ENCODE peak calls at places on chromosomes 13 and 19, in seven cellular contexts. One of them, this sample, is unnamed.

GRCh38 chr13:23578411-23579071 is 8.3 kb downstream of the TNFRSF19 start:
- DNase-seq in T-helper 1 cell: peak
- DNase-seq in BJ: no peak
- DNase-seq in T-helper 9 cell: peak
- DNase-seq in NCI-H1105: peak
- DNase-seq in stimulated activated CD4-positive, alpha-beta T cell treated with anti-CD3 and anti-CD28 coated beads, Interleukin-1b, Interleukin-23, amount 100 ng/mL, for 1 hour: peak
- DNase-seq in body of pancreas: peak
- DNase-seq in this sample: peak

GRCh38 chr13:113918580-113918979 is 54.7 kb upstream of the GAS6 start:
- DNase-seq in T-helper 1 cell: no peak
- DNase-seq in BJ: no peak
- DNase-seq in T-helper 9 cell: no peak
- DNase-seq in NCI-H1105: no peak
- DNase-seq in stimulated activated CD4-positive, alpha-beta T cell treated with anti-CD3 and anti-CD28 coated beads, Interleukin-1b, Interleukin-23, amount 100 ng/mL, for 1 hour: no peak
- DNase-seq in body of pancreas: no peak
- DNase-seq in this sample: no peak

GRCh38 chr13:110216403-110217041 is 90.4 kb downstream of the COL4A1 start:
- DNase-seq in T-helper 1 cell: no peak
- DNase-seq in BJ: no peak
- DNase-seq in T-helper 9 cell: no peak
- DNase-seq in NCI-H1105: no peak
- DNase-seq in stimulated activated CD4-positive, alpha-beta T cell treated with anti-CD3 and anti-CD28 coated beads, Interleukin-1b, Interleukin-23, amount 100 ng/mL, for 1 hour: no peak
- DNase-seq in body of pancreas: no peak
- DNase-seq in this sample: peak

GRCh38 chr19:4414800-4415251 is 12.4 kb downstream of the CHAF1A start:
- DNase-seq in T-helper 1 cell: no peak
- DNase-seq in BJ: no peak
- DNase-seq in T-helper 9 cell: no peak
- DNase-seq in NCI-H1105: no peak
- DNase-seq in stimulated activated CD4-positive, alpha-beta T cell treated with anti-CD3 and anti-CD28 coated beads, Interleukin-1b, Interleukin-23, amount 100 ng/mL, for 1 hour: no peak
- DNase-seq in body of pancreas: no peak
- DNase-seq in this sample: peak

GRCh38 chr13:54198911-54199310 is 1170.3 kb downstream of the OLFM4 start:
- DNase-seq in T-helper 1 cell: no peak
- DNase-seq in BJ: no peak
- DNase-seq in T-helper 9 cell: no peak
- DNase-seq in NCI-H1105: no peak
- DNase-seq in stimulated activated CD4-positive, alpha-beta T cell treated with anti-CD3 and anti-CD28 coated beads, Interleukin-1b, Interleukin-23, amount 100 ng/mL, for 1 hour: no peak
- DNase-seq in body of pancreas: no peak
- DNase-seq in this sample: no peak

GRCh38 chr19:55705972-55706371 is 30.9 kb downstream of the EPN1 start:
- DNase-seq in T-helper 1 cell: no peak
- DNase-seq in BJ: no peak
- DNase-seq in T-helper 9 cell: no peak
- DNase-seq in NCI-H1105: no peak
- DNase-seq in stimulated activated CD4-positive, alpha-beta T cell treated with anti-CD3 and anti-CD28 coated beads, Interleukin-1b, Interleukin-23, amount 100 ng/mL, for 1 hour: no peak
- DNase-seq in body of pancreas: no peak
- DNase-seq in this sample: no peak

GRCh38 chr19:6572217-6572616 is 18.7 kb downstream of the CD70 start:
- DNase-seq in T-helper 1 cell: no peak
- DNase-seq in BJ: no peak
- DNase-seq in T-helper 9 cell: no peak
- DNase-seq in NCI-H1105: no peak
- DNase-seq in stimulated activated CD4-positive, alpha-beta T cell treated with anti-CD3 and anti-CD28 coated beads, Interleukin-1b, Interleukin-23, amount 100 ng/mL, for 1 hour: no peak
- DNase-seq in body of pancreas: no peak
- DNase-seq in this sample: no peak

GRCh38 chr19:46035546-46035945 is 5.3 kb downstream of the IGFL4 start:
- DNase-seq in T-helper 1 cell: no peak
- DNase-seq in BJ: no peak
- DNase-seq in T-helper 9 cell: no peak
- DNase-seq in NCI-H1105: no peak
- DNase-seq in stimulated activated CD4-positive, alpha-beta T cell treated with anti-CD3 and anti-CD28 coated beads, Interleukin-1b, Interleukin-23, amount 100 ng/mL, for 1 hour: no peak
- DNase-seq in body of pancreas: no peak
- DNase-seq in this sample: no peak

GRCh38 chr19:16076958-16077611 is 790 bp downstream of the TPM4 start:
- DNase-seq in T-helper 1 cell: no peak
- DNase-seq in BJ: no peak
- DNase-seq in T-helper 9 cell: peak
- DNase-seq in NCI-H1105: peak
- DNase-seq in stimulated activated CD4-positive, alpha-beta T cell treated with anti-CD3 and anti-CD28 coated beads, Interleukin-1b, Interleukin-23, amount 100 ng/mL, for 1 hour: no peak
- DNase-seq in body of pancreas: peak
- DNase-seq in this sample: no peak

GRCh38 chr13:46015374-46015773 is 37.2 kb downstream of the ZC3H13 start:
- DNase-seq in T-helper 1 cell: no peak
- DNase-seq in BJ: peak
- DNase-seq in T-helper 9 cell: no peak
- DNase-seq in NCI-H1105: no peak
- DNase-seq in stimulated activated CD4-positive, alpha-beta T cell treated with anti-CD3 and anti-CD28 coated beads, Interleukin-1b, Interleukin-23, amount 100 ng/mL, for 1 hour: no peak
- DNase-seq in body of pancreas: no peak
- DNase-seq in this sample: peak

GRCh38 chr13:53460776-53461175 is 432.2 kb downstream of the OLFM4 start:
- DNase-seq in T-helper 1 cell: no peak
- DNase-seq in BJ: no peak
- DNase-seq in T-helper 9 cell: no peak
- DNase-seq in NCI-H1105: no peak
- DNase-seq in stimulated activated CD4-positive, alpha-beta T cell treated with anti-CD3 and anti-CD28 coated beads, Interleukin-1b, Interleukin-23, amount 100 ng/mL, for 1 hour: no peak
- DNase-seq in body of pancreas: no peak
- DNase-seq in this sample: no peak

GRCh38 chr13:48819376-48819775 is 156.3 kb upstream of the FNDC3A start:
- DNase-seq in T-helper 1 cell: no peak
- DNase-seq in BJ: peak
- DNase-seq in T-helper 9 cell: no peak
- DNase-seq in NCI-H1105: no peak
- DNase-seq in stimulated activated CD4-positive, alpha-beta T cell treated with anti-CD3 and anti-CD28 coated beads, Interleukin-1b, Interleukin-23, amount 100 ng/mL, for 1 hour: no peak
- DNase-seq in body of pancreas: no peak
- DNase-seq in this sample: no peak

GRCh38 chr13:75407473-75407872 is 74.5 kb downstream of the TBC1D4 start:
- DNase-seq in T-helper 1 cell: no peak
- DNase-seq in BJ: no peak
- DNase-seq in T-helper 9 cell: no peak
- DNase-seq in NCI-H1105: no peak
- DNase-seq in stimulated activated CD4-positive, alpha-beta T cell treated with anti-CD3 and anti-CD28 coated beads, Interleukin-1b, Interleukin-23, amount 100 ng/mL, for 1 hour: no peak
- DNase-seq in body of pancreas: peak
- DNase-seq in this sample: no peak

GRCh38 chr19:5123646-5124045 is 154.7 kb downstream of the KDM4B start:
- DNase-seq in T-helper 1 cell: no peak
- DNase-seq in BJ: no peak
- DNase-seq in T-helper 9 cell: no peak
- DNase-seq in NCI-H1105: no peak
- DNase-seq in stimulated activated CD4-positive, alpha-beta T cell treated with anti-CD3 and anti-CD28 coated beads, Interleukin-1b, Interleukin-23, amount 100 ng/mL, for 1 hour: no peak
- DNase-seq in body of pancreas: no peak
- DNase-seq in this sample: no peak

GRCh38 chr13:98171806-98172569 is 5.1 kb downstream of the RNF113B start:
- DNase-seq in T-helper 1 cell: no peak
- DNase-seq in BJ: no peak
- DNase-seq in T-helper 9 cell: no peak
- DNase-seq in NCI-H1105: no peak
- DNase-seq in stimulated activated CD4-positive, alpha-beta T cell treated with anti-CD3 and anti-CD28 coated beads, Interleukin-1b, Interleukin-23, amount 100 ng/mL, for 1 hour: no peak
- DNase-seq in body of pancreas: peak
- DNase-seq in this sample: peak

GRCh38 chr13:114282143-114282685 is 813 bp downstream of the UPF3A start:
- DNase-seq in T-helper 1 cell: peak
- DNase-seq in BJ: peak
- DNase-seq in T-helper 9 cell: peak
- DNase-seq in NCI-H1105: peak
- DNase-seq in stimulated activated CD4-positive, alpha-beta T cell treated with anti-CD3 and anti-CD28 coated beads, Interleukin-1b, Interleukin-23, amount 100 ng/mL, for 1 hour: no peak
- DNase-seq in body of pancreas: peak
- DNase-seq in this sample: no peak

GRCh38 chr19:58570770-58571574 is 2.2 kb downstream of the MZF1 start:
- DNase-seq in T-helper 1 cell: no peak
- DNase-seq in BJ: no peak
- DNase-seq in T-helper 9 cell: no peak
- DNase-seq in NCI-H1105: no peak
- DNase-seq in stimulated activated CD4-positive, alpha-beta T cell treated with anti-CD3 and anti-CD28 coated beads, Interleukin-1b, Interleukin-23, amount 100 ng/mL, for 1 hour: no peak
- DNase-seq in body of pancreas: peak
- DNase-seq in this sample: no peak

GRCh38 chr13:43428545-43429287 is 358.1 kb downstream of the ENOX1 start:
- DNase-seq in T-helper 1 cell: no peak
- DNase-seq in BJ: no peak
- DNase-seq in T-helper 9 cell: no peak
- DNase-seq in NCI-H1105: no peak
- DNase-seq in stimulated activated CD4-positive, alpha-beta T cell treated with anti-CD3 and anti-CD28 coated beads, Interleukin-1b, Interleukin-23, amount 100 ng/mL, for 1 hour: no peak
- DNase-seq in body of pancreas: no peak
- DNase-seq in this sample: no peak

GRCh38 chr13:42041684-42042035 is 6.8 kb upstream of the DGKH start:
- DNase-seq in T-helper 1 cell: no peak
- DNase-seq in BJ: no peak
- DNase-seq in T-helper 9 cell: no peak
- DNase-seq in NCI-H1105: peak
- DNase-seq in stimulated activated CD4-positive, alpha-beta T cell treated with anti-CD3 and anti-CD28 coated beads, Interleukin-1b, Interleukin-23, amount 100 ng/mL, for 1 hour: no peak
- DNase-seq in body of pancreas: peak
- DNase-seq in this sample: peak

GRCh38 chr19:10818306-10819123 is 17.5 kb downstream of the TMED1 start:
- DNase-seq in T-helper 1 cell: no peak
- DNase-seq in BJ: no peak
- DNase-seq in T-helper 9 cell: no peak
- DNase-seq in NCI-H1105: no peak
- DNase-seq in stimulated activated CD4-positive, alpha-beta T cell treated with anti-CD3 and anti-CD28 coated beads, Interleukin-1b, Interleukin-23, amount 100 ng/mL, for 1 hour: no peak
- DNase-seq in body of pancreas: no peak
- DNase-seq in this sample: no peak

GRCh38 chr13:43116242-43116641 is 92.9 kb downstream of the DNAJC15 start:
- DNase-seq in T-helper 1 cell: no peak
- DNase-seq in BJ: no peak
- DNase-seq in T-helper 9 cell: no peak
- DNase-seq in NCI-H1105: no peak
- DNase-seq in stimulated activated CD4-positive, alpha-beta T cell treated with anti-CD3 and anti-CD28 coated beads, Interleukin-1b, Interleukin-23, amount 100 ng/mL, for 1 hour: no peak
- DNase-seq in body of pancreas: no peak
- DNase-seq in this sample: no peak

GRCh38 chr19:2546128-2547032 is 70.5 kb downstream of the GADD45B start:
- DNase-seq in T-helper 1 cell: no peak
- DNase-seq in BJ: no peak
- DNase-seq in T-helper 9 cell: no peak
- DNase-seq in NCI-H1105: no peak
- DNase-seq in stimulated activated CD4-positive, alpha-beta T cell treated with anti-CD3 and anti-CD28 coated beads, Interleukin-1b, Interleukin-23, amount 100 ng/mL, for 1 hour: no peak
- DNase-seq in body of pancreas: peak
- DNase-seq in this sample: no peak

GRCh38 chr13:113049981-113050380 is 55.6 kb upstream of the F7 start:
- DNase-seq in T-helper 1 cell: no peak
- DNase-seq in BJ: no peak
- DNase-seq in T-helper 9 cell: no peak
- DNase-seq in NCI-H1105: no peak
- DNase-seq in stimulated activated CD4-positive, alpha-beta T cell treated with anti-CD3 and anti-CD28 coated beads, Interleukin-1b, Interleukin-23, amount 100 ng/mL, for 1 hour: no peak
- DNase-seq in body of pancreas: no peak
- DNase-seq in this sample: no peak

GRCh38 chr13:114313061-114313860 is 1.0 kb upstream of the CHAMP1 start:
- DNase-seq in T-helper 1 cell: no peak
- DNase-seq in BJ: no peak
- DNase-seq in T-helper 9 cell: no peak
- DNase-seq in NCI-H1105: no peak
- DNase-seq in stimulated activated CD4-positive, alpha-beta T cell treated with anti-CD3 and anti-CD28 coated beads, Interleukin-1b, Interleukin-23, amount 100 ng/mL, for 1 hour: no peak
- DNase-seq in body of pancreas: no peak
- DNase-seq in this sample: peak

This sample was measured in amniotic epithelial cell.